ENCODE peak calls at places on chromosomes 12 and 14, in four cellular contexts. T, A, N and J are unnamed samples.
A peak's percentile ranks its signal among the peaks of the same experiment; 100 is the strongest.

GRCh38 chr12:47877081-47877480 is 27.7 kb downstream of the VDR start:
- DNase-seq in T (no peak), A (no peak), N (no peak), J (no peak)

GRCh38 chr12:91523831-91524230 is 341.2 kb upstream of the DCN start:
- DNase-seq in T (no peak), A (no peak), N (no peak), J (no peak)

GRCh38 chr14:44812672-44813071 is 149.1 kb downstream of the KLHL28 start:
- DNase-seq in T (no peak), A (no peak), N (no peak), J (no peak)

GRCh38 chr12:52436000-52436827 is 2.0 kb upstream of the KRT75 start:
- DNase-seq in T (no peak), A (no peak), N (no peak), J (no peak)

GRCh38 chr12:107511292-107511691 is 174.3 kb upstream of the PWP1 start:
- DNase-seq in T (no peak), A (no peak), N (peak; percentile 8), J (no peak)

GRCh38 chr12:132558861-132559623 is 51.3 kb downstream of the LRCOL1 start:
- DNase-seq in T (peak; percentile 60), A (no peak), N (no peak), J (no peak)

GRCh38 chr12:103800252-103800771 is 40.7 kb downstream of the NT5DC3 start:
- DNase-seq in T (no peak), A (peak; percentile 73), N (peak; percentile 89), J (peak; percentile 86)

GRCh38 chr12:28497889-28498411 is 307.7 kb downstream of the CCDC91 start:
- DNase-seq in T (no peak), A (no peak), N (peak; percentile 25), J (no peak)

GRCh38 chr14:61561657-61562276 is 133.5 kb upstream of the HIF1A start:
- DNase-seq in T (no peak), A (peak; percentile 74), N (peak; percentile 90), J (peak; percentile 94)

GRCh38 chr12:88633312-88633711 is 53.0 kb upstream of the KITLG start:
- DNase-seq in T (no peak), A (no peak), N (no peak), J (no peak)

GRCh38 chr14:29030121-29030520 is 263.5 kb downstream of the FOXG1 start:
- DNase-seq in T (no peak), A (no peak), N (no peak), J (no peak)

GRCh38 chr14:58298477-58298879 is at the start of gene ARID4A:
- DNase-seq in T (no peak), A (peak; percentile 94), N (no peak), J (peak; percentile 96)

GRCh38 chr14:51821822-51822221 is 38.6 kb upstream of the GNG2 start:
- DNase-seq in T (no peak), A (no peak), N (peak; percentile 83), J (no peak)

GRCh38 chr12:26768611-26769603 is 64.1 kb downstream of the ITPR2 start:
- DNase-seq in T (no peak), A (no peak), N (no peak), J (no peak)

GRCh38 chr12:121128908-121129704 is 3.6 kb upstream of the P2RX7 start:
- DNase-seq in T (no peak), A (peak; percentile 87), N (peak; percentile 29), J (peak; percentile 95)

GRCh38 chr14:72643317-72643801 is 250.5 kb downstream of the DPF3 start:
- DNase-seq in T (no peak), A (peak; percentile 35), N (peak; percentile 96), J (peak; percentile 69)

GRCh38 chr12:127650626-127651025 is 616.3 kb upstream of the TMEM132C start:
- DNase-seq in T (no peak), A (no peak), N (no peak), J (no peak)

GRCh38 chr12:57105011-57105753 is 6.0 kb downstream of the STAT6 start:
- DNase-seq in T (no peak), A (no peak), N (no peak), J (no peak)

GRCh38 chr12:91127751-91128150 is 16.5 kb upstream of the LUM start:
- DNase-seq in T (no peak), A (no peak), N (no peak), J (no peak)

GRCh38 chr14:58109761-58110160 is 42.3 kb downstream of the ARMH4 start:
- DNase-seq in T (no peak), A (no peak), N (no peak), J (no peak)

GRCh38 chr12:57221169-57221917 is 4.7 kb downstream of the NXPH4 start:
- DNase-seq in T (no peak), A (no peak), N (no peak), J (no peak)

DNA sequence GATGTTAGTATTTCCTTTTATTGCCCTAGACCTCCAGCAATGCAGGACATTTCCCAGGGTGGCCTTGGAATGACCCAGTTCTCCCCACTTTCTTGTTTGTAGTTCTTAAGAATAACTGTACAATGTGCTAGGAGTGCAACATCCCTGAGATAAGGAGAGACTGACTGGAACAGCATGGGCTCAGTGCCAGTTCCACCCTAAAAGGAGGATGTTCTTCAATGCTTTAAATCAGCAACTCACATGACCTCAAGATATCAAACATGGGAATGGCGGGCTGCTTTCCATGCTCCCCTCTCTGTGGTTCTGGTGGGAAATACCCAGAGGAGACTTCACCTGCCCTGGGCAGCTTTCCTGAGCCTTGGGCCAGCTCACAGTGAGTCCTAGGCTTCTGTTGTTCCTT is 766.9 kb upstream of the FBXO33 start:
- DNase-seq in T (no peak), A (no peak), N (no peak), J (no peak)
- H3K9me3 ChIP-seq in T (peaks cover 4% of the 10 kb centered on the region), A (no peaks in the 10 kb centered on the region), N (no peaks in the 10 kb centered on the region), J (no peaks in the 10 kb centered on the region)

GRCh38 chr12:41230756-41231155 is 42.6 kb downstream of the PDZRN4 start:
- DNase-seq in T (no peak), A (no peak), N (no peak), J (no peak)

GRCh38 chr12:41223600-41223999 is 35.5 kb downstream of the PDZRN4 start:
- DNase-seq in T (no peak), A (no peak), N (no peak), J (no peak)

GRCh38 chr12:41225179-41225578 is 37.1 kb downstream of the PDZRN4 start:
- DNase-seq in T (no peak), A (no peak), N (no peak), J (no peak)

GRCh38 chr12:41224066-41224465 is 35.9 kb downstream of the PDZRN4 start:
- DNase-seq in T (no peak), A (no peak), N (no peak), J (no peak)

GRCh38 chr12:41228066-41228820 is 40.1 kb downstream of the PDZRN4 start:
- DNase-seq in T (no peak), A (no peak), N (no peak), J (no peak)
- H3K4me3 ChIP-seq in T (no peak overlapping the region), A (no peak overlapping the region), N (no peak overlapping the region), J (no peak overlapping the region)

DNA sequence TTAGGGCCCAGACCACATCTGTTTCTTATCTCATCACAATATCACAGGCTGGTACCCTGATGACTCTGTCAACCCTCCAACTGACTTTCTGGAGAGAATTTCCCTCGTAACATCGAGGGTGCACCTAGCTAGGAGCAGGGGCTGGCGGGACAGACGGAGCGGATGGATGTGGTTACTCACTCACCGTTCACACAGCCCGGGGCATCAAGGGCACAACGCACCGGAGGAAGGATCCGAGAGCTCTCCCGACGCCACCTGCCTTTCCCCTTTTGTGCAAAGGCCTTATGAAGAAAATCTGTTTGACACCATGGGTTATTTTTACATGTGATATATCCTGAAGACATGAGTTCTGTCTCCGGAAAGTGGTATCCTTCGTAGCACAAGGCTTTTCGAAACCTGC is 31.4 kb downstream of the SLC15A4 start:
- DNase-seq in T (no peak), A (no peak), N (no peak), J (no peak)
- TF ChIP-seq CTCF in T (no peak), A (no peak), N (no peak), J (no peak)

GRCh38 chr14:104817930-104818713 is 17.2 kb downstream of the ZBTB42 start:
- DNase-seq in T (no peak), A (no peak), N (no peak), J (no peak)

GRCh38 chr14:104818714-104819161 is 17.8 kb downstream of the ZBTB42 start:
- DNase-seq in T (no peak), A (peak; percentile 15), N (no peak), J (no peak)

GRCh38 chr14:104819361-104819771 is 18.5 kb downstream of the ZBTB42 start:
- DNase-seq in T (no peak), A (peak; percentile 17), N (no peak), J (no peak)

GRCh38 chr14:104813286-104813685 is 12.4 kb downstream of the ZBTB42 start:
- DNase-seq in T (peak; percentile 0), A (no peak), N (no peak), J (no peak)

GRCh38 chr14:104816678-104816945 is 15.7 kb downstream of the ZBTB42 start:
- DNase-seq in T (no peak), A (no peak), N (no peak), J (no peak)
- H3K9me3 ChIP-seq in T (no peaks in the 10 kb centered on the region), A (no peaks in the 10 kb centered on the region), N (no peaks in the 10 kb centered on the region), J (no peaks in the 10 kb centered on the region)

GRCh38 chr12:72274926-72275325 is 2.8 kb downstream of the TRHDE start:
- DNase-seq in T (no peak), A (no peak), N (peak; percentile 95), J (no peak)

GRCh38 chr12:72272731-72273498 is 745 bp downstream of the TRHDE start:
- DNase-seq in T (peak; percentile 56), A (no peak), N (peak; percentile 73), J (no peak)

GRCh38 chr12:72275551-72275950 is 3.4 kb downstream of the TRHDE start:
- DNase-seq in T (no peak), A (no peak), N (peak; percentile 58), J (no peak)

GRCh38 chr12:72273499-72273837 is 1.3 kb downstream of the TRHDE start:
- DNase-seq in T (peak; percentile 15), A (no peak), N (no peak), J (no peak)

DNA sequence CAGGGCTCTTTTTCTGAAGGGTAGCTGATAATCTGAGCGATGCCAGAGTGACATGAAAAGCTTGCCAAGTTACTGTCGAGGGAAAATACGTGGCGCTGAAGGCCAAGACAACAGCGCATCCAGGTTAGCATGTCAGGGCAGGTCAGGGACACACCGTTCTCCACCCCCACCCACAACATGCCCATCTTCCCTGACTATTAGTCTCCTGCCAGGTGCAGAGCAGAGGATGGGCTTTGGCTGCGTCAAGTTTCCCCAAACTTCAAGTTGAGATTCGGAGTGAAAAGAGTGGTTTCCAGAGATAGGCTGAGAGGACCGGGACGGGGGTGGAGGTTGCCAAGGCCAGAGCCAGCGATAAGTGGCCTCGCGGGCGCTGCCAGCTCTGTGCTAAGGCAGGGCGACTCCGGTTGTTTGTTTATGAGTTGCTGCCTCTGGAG is 1.7 kb downstream of the TRHDE start:
- DNase-seq in T (no peak), A (no peak), N (peak; percentile 28), J (peak; percentile 27)
- H3K4me3 ChIP-seq in T (peak overlapping the region; percentile 57), A (peak overlapping the region; percentile 71), N (peak overlapping the region; percentile 59), J (no peak overlapping the region)